ENCODE peak calls at places on chromosomes 12 and 14, in six cellular contexts. E, O, Q, R, U and S are unnamed samples. For H3K4me1, the result is how much of the 10 kb centered on the place peaks cover.

GRCh38 chr14:32897724-32898064 is 41.0 kb upstream of the NPAS3 start:
- DNase-seq in U (no peak), O (no peak), R (no peak), E (no peak), Q (no peak), S (no peak)

GRCh38 chr14:95993768-95994592 is 45.2 kb upstream of the C14orf132 start:
- DNase-seq in O (peak), E (no peak), U (no peak), Q (peak), R (peak), S (no peak)

GRCh38 chr12:21800011-21800410 is 25.5 kb upstream of the KCNJ8 start:
- DNase-seq in U (no peak), Q (no peak), E (no peak), O (no peak), R (no peak), S (no peak)

GRCh38 chr14:34569750-34570149 is 30.2 kb upstream of the EAPP start:
- DNase-seq in O (no peak), Q (no peak), U (no peak), E (no peak), R (no peak), S (no peak)

GRCh38 chr12:25456474-25456873 is 96.6 kb downstream of the LMNTD1 start:
- DNase-seq in O (no peak), E (no peak), U (no peak), R (no peak), Q (no peak), S (no peak)

GRCh38 chr12:3792623-3793288 is 39.8 kb upstream of the CRACR2A start:
- DNase-seq in R (peak), O (no peak), E (no peak), Q (no peak), U (no peak), S (no peak)

GRCh38 chr12:65585648-65586420 is 238.4 kb upstream of the HMGA2 start:
- DNase-seq in U (no peak), Q (no peak), E (no peak), O (no peak), R (no peak), S (no peak)

GRCh38 chr12:9787340-9787737 is 26.6 kb upstream of the CD69 start:
- DNase-seq in R (no peak), O (no peak), Q (no peak), E (no peak), U (no peak), S (no peak)

GRCh38 chr12:34400986-34401658 is 378.8 kb downstream of the ALG10 start:
- DNase-seq in Q (no peak), O (peak), R (no peak), E (peak), U (peak), S (peak)

DNA sequence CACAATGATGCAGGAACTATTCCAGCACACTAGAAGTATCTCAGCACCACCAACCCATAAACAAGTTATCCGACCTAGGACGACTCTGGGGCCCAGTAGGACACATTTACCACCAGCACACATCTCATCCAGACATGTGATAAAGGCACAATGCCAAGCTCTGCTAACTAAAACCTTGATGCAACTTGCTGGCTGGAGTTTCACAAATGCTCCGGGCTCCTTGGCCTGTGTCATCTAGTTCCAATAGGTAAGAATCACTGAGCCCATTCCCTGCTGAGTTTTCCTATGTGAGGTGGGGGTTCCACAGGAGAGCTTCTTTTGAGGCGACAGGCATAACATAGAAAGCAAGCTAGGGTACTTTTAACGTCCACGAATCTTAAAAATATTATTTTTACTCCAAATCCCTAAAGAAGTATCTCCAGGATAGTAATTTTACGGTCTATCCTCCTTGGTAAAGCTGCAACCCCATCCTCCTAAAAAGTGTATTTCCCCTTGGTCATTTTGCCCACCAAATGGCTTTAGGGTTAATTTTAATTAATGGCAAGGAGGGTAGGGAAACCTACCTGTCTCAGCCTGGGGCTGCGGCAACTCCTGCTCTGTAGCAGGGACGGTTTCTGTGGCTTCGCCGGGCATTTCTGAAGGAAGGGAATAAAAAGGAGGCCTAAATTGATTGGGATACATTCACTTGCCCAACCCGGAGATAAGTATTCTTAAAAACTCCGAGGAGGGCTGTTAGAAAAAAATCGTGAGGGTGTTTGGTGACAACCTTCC is 1.0 kb downstream of the NACA start:
- DNase-seq in R (peak), O (peak), E (peak), Q (no peak), U (peak), S (peak)
- H3K4me1 ChIP-seq in R (under half), O (under half), E (half or more), Q (under half), U (under half), S (half or more)

DNA sequence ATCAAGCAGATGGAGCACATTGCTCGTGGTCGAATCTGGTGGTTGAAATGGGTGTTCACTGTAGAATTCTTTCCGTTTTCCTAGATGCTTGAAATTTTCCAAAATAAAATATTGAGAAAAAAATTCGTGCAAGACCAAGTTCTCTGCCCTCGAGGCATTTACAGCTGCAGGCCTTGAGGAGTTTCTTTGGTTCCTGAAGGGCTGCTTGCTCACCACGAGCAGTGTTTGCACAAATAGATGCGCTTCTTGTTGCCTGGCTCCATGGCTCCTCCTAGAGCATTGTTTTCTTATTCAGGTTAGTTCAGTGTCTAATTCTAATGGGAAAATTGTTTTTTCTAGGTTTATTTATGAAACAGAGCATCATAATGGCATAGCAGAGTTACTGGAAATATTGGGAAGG is 74.5 kb upstream of the DYNC1H1 start:
- DNase-seq in E (no peak), Q (no peak), U (no peak), O (no peak), R (no peak), S (no peak)
- TF ChIP-seq CTCF in E (no peak), Q (no peak), U (no peak), O (no peak), R (no peak), S (no peak)

GRCh38 chr12:83040339-83040738 is 353.6 kb downstream of the TMTC2 start:
- DNase-seq in R (no peak), Q (no peak), O (no peak), E (no peak), U (no peak), S (no peak)
- TF ChIP-seq EP300 in R (no peak), Q (no peak), O (no peak), E (no peak), U (no peak), S (no peak)

DNA sequence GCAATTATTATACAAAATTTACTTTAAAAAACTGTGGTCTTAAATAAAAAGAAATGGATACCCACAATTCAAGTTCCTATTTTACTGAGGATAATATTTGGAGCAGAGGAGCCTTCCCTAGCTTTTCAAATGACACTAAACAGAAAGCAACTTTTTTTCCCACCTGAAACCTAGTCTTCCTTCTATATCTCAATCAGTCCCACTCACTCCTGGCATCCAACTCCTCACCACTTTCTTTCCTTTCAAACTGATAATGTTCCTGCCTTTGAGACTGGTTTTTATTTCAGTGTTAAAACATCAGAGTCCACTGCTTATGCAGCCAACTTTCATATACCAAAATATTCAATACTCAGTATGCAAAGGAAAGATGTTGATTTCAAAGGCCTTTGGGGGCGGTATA is 225.6 kb downstream of the GXYLT1 start:
- DNase-seq in O (no peak), E (no peak), U (no peak), Q (no peak), R (no peak), S (no peak)
- H3K4me1 ChIP-seq in O (under half), E (under half), U (under half), Q (under half), R (under half), S (under half)

GRCh38 chr12:57850924-57851323 is 4.4 kb upstream of the CTDSP2 start:
- DNase-seq in R (no peak), U (no peak), O (peak), Q (no peak), E (no peak), S (no peak)

GRCh38 chr12:57853864-57854556 is 7.5 kb upstream of the CTDSP2 start:
- DNase-seq in E (no peak), U (no peak), O (no peak), Q (no peak), R (no peak), S (no peak)

GRCh38 chr12:57851552-57852186 is 5.1 kb upstream of the CTDSP2 start:
- DNase-seq in E (no peak), Q (no peak), U (no peak), R (no peak), O (no peak), S (no peak)

GRCh38 chr12:57852195-57852594 is 5.7 kb upstream of the CTDSP2 start:
- DNase-seq in Q (no peak), U (no peak), E (no peak), O (no peak), R (no peak), S (no peak)

GRCh38 chr12:57852620-57853509 is 6.3 kb upstream of the CTDSP2 start:
- DNase-seq in R (peak), O (peak), Q (no peak), U (peak), E (peak), S (no peak)
- TF ChIP-seq CTCF in R (peak), O (peak), Q (no peak), U (peak), E (no peak), S (peak)

GRCh38 chr12:14834502-14834901 is 8.8 kb downstream of the ART4 start:
- DNase-seq in E (no peak), Q (no peak), U (no peak), O (no peak), R (no peak), S (no peak)

GRCh38 chr12:14833336-14833735 is 10.0 kb downstream of the ART4 start:
- DNase-seq in R (no peak), O (no peak), U (no peak), E (no peak), Q (no peak), S (no peak)

GRCh38 chr12:14839262-14839661 is 4.1 kb downstream of the ART4 start:
- DNase-seq in U (no peak), Q (no peak), E (no peak), R (no peak), O (no peak), S (no peak)

GRCh38 chr12:14833952-14834351 is 9.4 kb downstream of the ART4 start:
- DNase-seq in E (no peak), R (peak), Q (no peak), O (no peak), U (no peak), S (no peak)

GRCh38 chr12:14836336-14837210 is 6.8 kb downstream of the ART4 start:
- DNase-seq in O (no peak), U (no peak), Q (peak), E (no peak), R (peak), S (no peak)
- TF ChIP-seq EP300 in O (no peak), U (no peak), Q (peak), E (no peak), R (no peak), S (no peak)